ENCODE peak calls at places on chromosomes 11 and 22, in five cellular contexts. X, D, E, C and M are unnamed samples.

GRCh38 chr22:18954333-18954732 is 18.2 kb upstream of the PRODH start:
- DNase-seq in X (peak), D (peak), E (peak), C (peak), M (peak)

GRCh38 chr11:65868907-65869306 is 3.7 kb downstream of the EFEMP2 start:
- DNase-seq in X (no peak), D (no peak), E (no peak), C (no peak), M (no peak)

GRCh38 chr11:108983621-108984020 is 318.8 kb downstream of the DDX10 start:
- DNase-seq in X (no peak), D (no peak), E (no peak), C (no peak), M (no peak)

GRCh38 chr22:41290262-41291221 is 4.6 kb upstream of the RANGAP1 start:
- DNase-seq in X (no peak), D (no peak), E (no peak), C (no peak), M (no peak)

GRCh38 chr11:36300651-36301050 is 4.6 kb downstream of the PRR5L start:
- DNase-seq in X (peak), D (peak), E (no peak), C (no peak), M (peak)

GRCh38 chr22:44085743-44086741 is 61.9 kb downstream of the PARVB start:
- DNase-seq in X (peak), D (peak), E (peak), C (peak), M (peak)

GRCh38 chr22:46572911-46573780 is 35.7 kb upstream of the CELSR1 start:
- DNase-seq in X (no peak), D (no peak), E (no peak), C (no peak), M (no peak)

GRCh38 chr11:69353696-69354544 is 60.0 kb downstream of the MYEOV start:
- DNase-seq in X (no peak), D (no peak), E (no peak), C (no peak), M (no peak)

GRCh38 chr22:19169947-19170318 is 8.6 kb downstream of the SLC25A1 start:
- DNase-seq in X (no peak), D (no peak), E (no peak), C (no peak), M (no peak)

GRCh38 chr22:26587991-26588613 is 1.8 kb downstream of the TPST2 start:
- DNase-seq in X (no peak), D (no peak), E (peak), C (no peak), M (no peak)

GRCh38 chr11:32891657-32892354 is 805 bp upstream of the QSER1 start:
- DNase-seq in X (no peak), D (peak), E (peak), C (peak), M (peak)

GRCh38 chr11:72378704-72379383 is 55.5 kb downstream of the CLPB start:
- DNase-seq in X (peak), D (no peak), E (no peak), C (no peak), M (no peak)

GRCh38 chr22:41822289-41823057 is 10.4 kb upstream of the SREBF2 start:
- DNase-seq in X (peak), D (peak), E (peak), C (peak), M (peak)

GRCh38 chr22:30386960-30387848 is at the start of gene RNF215:
- DNase-seq in X (peak), D (peak), E (peak), C (peak), M (peak)

GRCh38 chr11:15602779-15603178 is 488.1 kb downstream of the INSC start:
- DNase-seq in X (no peak), D (peak), E (no peak), C (no peak), M (peak)

GRCh38 chr11:121870202-121871045 is 245.6 kb downstream of the BLID start:
- DNase-seq in X (peak), D (no peak), E (no peak), C (no peak), M (no peak)

GRCh38 chr22:38413085-38414008 is 41.7 kb downstream of the KCNJ4 start:
- DNase-seq in X (peak), D (peak), E (no peak), C (no peak), M (peak)

GRCh38 chr22:37173709-37174108 is 14.3 kb downstream of the C1QTNF6 start:
- DNase-seq in X (peak), D (no peak), E (no peak), C (no peak), M (no peak)

GRCh38 chr22:45181766-45182165 is 18.0 kb downstream of the NUP50 start:
- DNase-seq in X (no peak), D (no peak), E (no peak), C (no peak), M (no peak)

GRCh38 chr22:40628354-40629042 is 8.0 kb downstream of the MRTFA start:
- DNase-seq in X (no peak), D (no peak), E (peak), C (no peak), M (no peak)

GRCh38 chr22:47147572-47147971 is 385.1 kb downstream of the TBC1D22A start:
- DNase-seq in X (no peak), D (no peak), E (no peak), C (no peak), M (no peak)

GRCh38 chr11:47477323-47477722 is 28.4 kb upstream of the RAPSN start:
- DNase-seq in X (peak), D (no peak), E (no peak), C (no peak), M (no peak)

GRCh38 chr22:38314140-38314991 is 2.9 kb downstream of the CSNK1E start:
- DNase-seq in X (no peak), D (peak), E (no peak), C (no peak), M (no peak)